ENCODE peak calls at places on chromosome 3, in ten cellular contexts. Y is fibroblast of lung; S is MM.1S; E is colonic mucosa; V is AG10803; A is epithelial cell of esophagus; C is neural progenitor cell; X is A673; Q is CD8-positive, alpha-beta memory T cell; H is cardiac fibroblast. K is an unnamed sample.

GRCh38 chr3:178804606-178805005 is 267.0 kb downstream of the ZMAT3 start:
- DNase-seq in Y (no peak), Q (no peak), C (no peak), S (no peak), H (no peak), V (no peak), X (no peak), A (no peak), E (no peak), K (no peak)

GRCh38 chr3:77814845-77815244 is 774.9 kb downstream of the ROBO2 start:
- DNase-seq in V (no peak), X (no peak), Y (no peak), S (no peak), E (no peak), H (no peak), C (no peak), Q (no peak), A (no peak), K (no peak)

GRCh38 chr3:33932010-33932764 is 133.8 kb downstream of the PDCD6IP start:
- DNase-seq in H (no peak), X (peak), S (no peak), E (no peak), V (no peak), Q (no peak), Y (no peak), C (no peak), A (no peak), K (peak)

GRCh38 chr3:102512734-102513518 is 78.1 kb downstream of the ZPLD1 start:
- DNase-seq in Q (no peak), S (no peak), H (no peak), E (no peak), A (peak), Y (peak), X (peak), C (no peak), V (no peak), K (peak)

GRCh38 chr3:13353936-13354542 is 66.1 kb downstream of the NUP210 start:
- DNase-seq in X (no peak), S (no peak), Q (no peak), H (peak), A (no peak), C (peak), Y (no peak), E (no peak), V (no peak), K (no peak)

GRCh38 chr3:152385761-152386160 is 117.0 kb downstream of the MBNL1 start:
- DNase-seq in A (no peak), Y (peak), V (peak), Q (no peak), X (no peak), E (no peak), C (no peak), S (no peak), H (peak), K (no peak)

GRCh38 chr3:131705558-131706051 is 202.8 kb upstream of the MRPL3 start:
- DNase-seq in Q (no peak), Y (no peak), A (peak), S (no peak), H (peak), V (no peak), C (peak), X (peak), E (no peak), K (peak)

GRCh38 chr3:179513867-179514266 is 48.9 kb upstream of the ACTL6A start:
- DNase-seq in Q (no peak), H (peak), S (no peak), E (no peak), C (no peak), A (peak), Y (no peak), X (no peak), V (no peak), K (peak)

GRCh38 chr3:78905700-78906099 is 862.1 kb downstream of the ROBO1 start:
- DNase-seq in C (no peak), S (no peak), H (no peak), V (no peak), A (no peak), Y (no peak), E (no peak), X (no peak), Q (no peak), K (no peak)

GRCh38 chr3:146374146-146374545 is 95.2 kb downstream of the PLSCR2 start:
- DNase-seq in X (no peak), A (no peak), C (no peak), S (no peak), H (peak), Y (peak), V (peak), E (no peak), Q (no peak), K (peak)

GRCh38 chr3:8103954-8104353 is 397.7 kb upstream of the LMCD1 start:
- DNase-seq in V (no peak), C (no peak), Y (no peak), H (no peak), Q (no peak), A (no peak), X (peak), E (no peak), S (no peak), K (no peak)

GRCh38 chr3:150479370-150479769 is 66.9 kb downstream of the SERP1 start:
- DNase-seq in C (no peak), Y (no peak), S (no peak), A (no peak), Q (no peak), H (no peak), X (no peak), V (no peak), E (no peak), K (no peak)

GRCh38 chr3:100136921-100137320 is 22.6 kb upstream of the FILIP1L start:
- DNase-seq in Q (no peak), Y (peak), V (no peak), X (no peak), C (no peak), S (no peak), E (no peak), H (peak), A (no peak), K (no peak)

GRCh38 chr3:11201246-11202024 is 47.1 kb downstream of the HRH1 start:
- DNase-seq in A (peak), H (peak), E (no peak), C (no peak), S (no peak), V (peak), X (no peak), Y (peak), Q (no peak), K (peak)

GRCh38 chr3:182136008-182136910 is 424.5 kb downstream of the SOX2 start:
- DNase-seq in H (no peak), S (no peak), Y (no peak), A (no peak), X (no peak), Q (no peak), V (no peak), E (no peak), C (no peak), K (no peak)

GRCh38 chr3:119258915-119259314 is 18.2 kb upstream of the B4GALT4 start:
- DNase-seq in E (no peak), Y (no peak), C (no peak), H (no peak), V (no peak), Q (no peak), A (no peak), X (no peak), S (peak), K (no peak)

GRCh38 chr3:75863130-75863529 is 77.8 kb upstream of the ZNF717 start:
- DNase-seq in S (no peak), E (no peak), H (no peak), C (no peak), V (no peak), X (no peak), Y (no peak), Q (no peak), A (no peak), K (no peak)

GRCh38 chr3:50100956-50101845 is 12.5 kb downstream of the RBM5 start:
- DNase-seq in A (no peak), E (no peak), Y (no peak), Q (no peak), C (peak), V (peak), H (peak), S (no peak), X (peak), K (no peak)

GRCh38 chr3:62863648-62864047 is 11.6 kb downstream of the CADPS start:
- DNase-seq in V (no peak), S (no peak), Y (no peak), C (no peak), Q (no peak), A (no peak), E (no peak), X (no peak), H (no peak), K (no peak)

GRCh38 chr3:127566801-127567200 is 23.7 kb downstream of the TPRA1 start:
- DNase-seq in Q (no peak), V (no peak), Y (no peak), C (peak), H (no peak), S (no peak), X (peak), E (no peak), A (no peak), K (no peak)

GRCh38 chr3:124832782-124833709 is 54.1 kb downstream of the ITGB5 start:
- DNase-seq in Y (peak), A (no peak), V (peak), S (no peak), H (peak), E (no peak), C (no peak), X (no peak), Q (no peak), K (peak)

GRCh38 chr3:13167064-13167743 is 94.0 kb upstream of the IQSEC1 start:
- DNase-seq in X (no peak), V (no peak), C (no peak), Q (no peak), Y (no peak), S (no peak), A (no peak), H (no peak), E (no peak), K (no peak)

GRCh38 chr3:35965908-35966307 is 326.6 kb downstream of the ARPP21 start:
- DNase-seq in V (peak), A (peak), E (no peak), Y (peak), C (peak), Q (no peak), X (peak), H (peak), S (peak), K (peak)

GRCh38 chr3:119206611-119207511 is 33.5 kb downstream of the UPK1B start:
- DNase-seq in X (no peak), V (no peak), A (peak), Y (no peak), C (peak), S (peak), E (no peak), Q (no peak), H (no peak), K (peak)

GRCh38 chr3:99473321-99473751 is 165.1 kb upstream of the COL8A1 start:
- DNase-seq in A (peak), H (peak), Y (peak), V (peak), E (no peak), C (no peak), Q (no peak), X (no peak), S (no peak), K (peak)

GRCh38 chr3:71587958-71588357 is 4.4 kb upstream of the FOXP1 start:
- DNase-seq in V (no peak), C (no peak), E (no peak), X (peak), Y (no peak), A (no peak), H (no peak), S (no peak), Q (no peak), K (no peak)

GRCh38 chr3:105615814-105616213 is 249.1 kb downstream of the ALCAM start:
- DNase-seq in V (no peak), Y (no peak), Q (no peak), C (no peak), H (no peak), A (no peak), S (no peak), X (no peak), E (no peak), K (no peak)

GRCh38 chr3:105614288-105615030 is 247.8 kb downstream of the ALCAM start:
- DNase-seq in C (no peak), E (no peak), X (no peak), Y (peak), S (no peak), V (peak), Q (no peak), H (peak), A (no peak), K (no peak)

GRCh38 chr3:105610473-105610872 is 243.8 kb downstream of the ALCAM start:
- DNase-seq in X (no peak), S (no peak), A (no peak), Y (no peak), H (no peak), Q (no peak), C (no peak), V (no peak), E (no peak), K (no peak)

GRCh38 chr3:105611304-105612192 is 244.8 kb downstream of the ALCAM start:
- DNase-seq in C (no peak), H (no peak), Y (no peak), E (peak), V (no peak), X (no peak), Q (no peak), A (peak), S (no peak), K (peak)

GRCh38 chr3:105613120-105613519 is 246.4 kb downstream of the ALCAM start:
- DNase-seq in X (peak), E (no peak), H (no peak), C (peak), A (no peak), Q (no peak), S (no peak), Y (no peak), V (peak), K (no peak)
- H3K4me3 ChIP-seq in X (no peak), E (no peak), H (no peak), C (no peak), A (no peak), Q (no peak), S (no peak), Y (no peak), V (no peak), K (no peak)

DNA sequence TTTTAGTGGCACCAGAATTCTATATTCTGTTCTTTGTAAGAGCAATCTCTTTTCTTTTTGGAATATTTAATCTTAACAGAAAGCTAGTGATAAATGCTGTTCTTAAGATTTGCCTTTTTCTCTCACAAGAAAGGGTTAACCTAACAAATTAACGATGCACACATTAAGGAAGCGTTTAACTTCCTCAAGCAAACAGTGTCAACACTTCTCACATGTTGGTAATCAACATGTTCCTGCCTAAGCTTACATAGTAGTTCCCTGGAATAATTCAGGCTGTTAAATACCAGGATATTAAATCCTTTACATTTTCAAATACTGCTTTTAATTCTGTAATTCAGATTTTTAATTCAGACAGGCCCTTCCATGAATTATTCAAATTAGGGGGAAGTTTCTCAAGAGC is 67.4 kb upstream of the RPL35A start:
- DNase-seq in H (no peak), X (peak), Y (no peak), A (no peak), Q (no peak), S (no peak), V (no peak), C (no peak), E (no peak), K (no peak)
- H3K4me3 ChIP-seq in H (no peak), X (no peak), Y (no peak), A (no peak), Q (no peak), S (no peak), V (no peak), C (no peak), E (no peak), K (no peak)

GRCh38 chr3:171967932-171968678 is 71.3 kb upstream of the FNDC3B start:
- DNase-seq in V (peak), H (peak), Y (peak), X (no peak), Q (no peak), C (no peak), S (no peak), E (no peak), A (no peak), K (no peak)

GRCh38 chr3:171967137-171967783 is 72.1 kb upstream of the FNDC3B start:
- DNase-seq in A (peak), V (peak), C (no peak), S (no peak), H (peak), Y (peak), X (no peak), Q (no peak), E (no peak), K (peak)

GRCh38 chr3:171966533-171967136 is 72.7 kb upstream of the FNDC3B start:
- DNase-seq in C (no peak), E (no peak), H (no peak), Y (no peak), X (no peak), A (no peak), Q (no peak), S (no peak), V (peak), K (no peak)

GRCh38 chr3:171963546-171963945 is 75.8 kb upstream of the FNDC3B start:
- DNase-seq in Y (no peak), H (no peak), X (no peak), Q (no peak), S (no peak), C (no peak), V (no peak), E (no peak), A (no peak), K (no peak)

GRCh38 chr3:171965088-171965712 is 74.2 kb upstream of the FNDC3B start:
- DNase-seq in E (no peak), X (no peak), S (no peak), A (no peak), C (no peak), Y (no peak), V (no peak), H (peak), Q (no peak), K (no peak)
- H3K4me3 ChIP-seq in E (no peak), X (no peak), S (no peak), A (no peak), C (no peak), Y (no peak), V (no peak), H (no peak), Q (no peak), K (no peak)

GRCh38 chr3:9946112-9947024 is 5.8 kb downstream of the PRRT3 start:
- DNase-seq in X (peak), Q (peak), A (peak), V (peak), Y (peak), H (peak), C (peak), E (peak), S (no peak), K (peak)
- H3K4me3 ChIP-seq in X (peak), Q (peak), A (peak), V (peak), Y (peak), H (peak), C (peak), E (peak), S (no peak), K (peak)

DNA sequence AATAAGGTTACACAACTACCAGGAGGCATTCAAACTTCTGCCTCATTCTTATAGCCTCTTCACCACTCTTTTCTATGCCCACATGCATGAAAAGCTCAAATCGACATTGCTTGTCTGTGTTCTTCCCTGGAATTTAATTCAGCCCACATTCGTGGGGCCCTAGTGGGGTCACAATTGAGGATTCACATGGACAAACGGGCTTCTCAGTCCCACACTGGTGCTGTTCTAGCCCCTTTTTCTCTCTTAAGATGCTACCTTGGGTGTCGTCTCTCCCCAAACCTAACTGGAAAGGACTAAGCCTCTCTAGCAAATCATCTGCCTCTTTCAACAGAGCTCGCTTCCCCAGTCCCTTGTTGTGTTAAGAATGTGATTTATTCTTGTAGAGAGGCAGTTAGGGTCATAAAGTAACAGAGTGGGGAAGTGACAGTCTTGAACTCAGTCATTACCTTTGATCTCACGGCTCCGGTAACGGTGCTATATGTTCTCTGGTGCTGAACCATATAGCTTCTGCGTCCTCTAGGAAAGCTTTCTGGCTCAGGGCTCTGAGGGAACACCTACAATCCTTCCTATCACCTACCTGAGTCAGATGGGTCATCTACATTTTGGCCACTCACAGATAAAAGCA is 4.9 kb downstream of the LPP start:
- DNase-seq in S (no peak), Q (no peak), Y (no peak), C (no peak), A (no peak), E (no peak), V (no peak), H (no peak), X (no peak), K (no peak)
- H3K4me3 ChIP-seq in S (no peak), Q (no peak), Y (no peak), C (no peak), A (no peak), E (no peak), V (no peak), H (no peak), X (no peak), K (no peak)

DNA sequence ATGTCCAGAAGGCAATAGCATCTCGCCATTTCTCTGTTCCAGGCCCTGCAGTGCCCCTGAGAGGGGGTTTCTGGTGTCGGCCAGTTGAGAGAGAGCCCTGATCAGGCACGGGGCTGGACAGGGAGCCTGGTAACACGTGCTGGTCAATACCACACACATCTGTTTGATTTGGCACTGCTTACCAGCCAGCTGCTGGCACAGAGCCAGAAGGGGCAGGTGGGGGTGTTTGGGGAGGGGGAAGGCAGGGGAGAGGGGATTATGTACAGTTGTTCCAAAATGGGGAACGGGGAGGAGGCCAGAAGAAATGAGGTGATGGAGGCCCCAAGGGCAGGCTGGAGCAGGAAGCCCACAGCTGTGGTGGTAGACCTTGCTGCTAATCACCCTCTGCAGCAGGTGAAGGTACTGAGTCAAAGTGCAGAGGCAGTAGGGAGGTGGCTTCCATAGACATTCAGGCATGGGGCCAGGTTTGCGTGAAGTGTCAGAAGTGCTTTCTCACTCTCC is 153.5 kb upstream of the LPP start:
- DNase-seq in C (no peak), V (no peak), S (no peak), H (no peak), E (peak), X (no peak), A (no peak), Y (no peak), Q (no peak), K (no peak)
- H3K4me3 ChIP-seq in C (no peak), V (no peak), S (no peak), H (no peak), E (no peak), X (no peak), A (no peak), Y (no peak), Q (no peak), K (no peak)

DNA sequence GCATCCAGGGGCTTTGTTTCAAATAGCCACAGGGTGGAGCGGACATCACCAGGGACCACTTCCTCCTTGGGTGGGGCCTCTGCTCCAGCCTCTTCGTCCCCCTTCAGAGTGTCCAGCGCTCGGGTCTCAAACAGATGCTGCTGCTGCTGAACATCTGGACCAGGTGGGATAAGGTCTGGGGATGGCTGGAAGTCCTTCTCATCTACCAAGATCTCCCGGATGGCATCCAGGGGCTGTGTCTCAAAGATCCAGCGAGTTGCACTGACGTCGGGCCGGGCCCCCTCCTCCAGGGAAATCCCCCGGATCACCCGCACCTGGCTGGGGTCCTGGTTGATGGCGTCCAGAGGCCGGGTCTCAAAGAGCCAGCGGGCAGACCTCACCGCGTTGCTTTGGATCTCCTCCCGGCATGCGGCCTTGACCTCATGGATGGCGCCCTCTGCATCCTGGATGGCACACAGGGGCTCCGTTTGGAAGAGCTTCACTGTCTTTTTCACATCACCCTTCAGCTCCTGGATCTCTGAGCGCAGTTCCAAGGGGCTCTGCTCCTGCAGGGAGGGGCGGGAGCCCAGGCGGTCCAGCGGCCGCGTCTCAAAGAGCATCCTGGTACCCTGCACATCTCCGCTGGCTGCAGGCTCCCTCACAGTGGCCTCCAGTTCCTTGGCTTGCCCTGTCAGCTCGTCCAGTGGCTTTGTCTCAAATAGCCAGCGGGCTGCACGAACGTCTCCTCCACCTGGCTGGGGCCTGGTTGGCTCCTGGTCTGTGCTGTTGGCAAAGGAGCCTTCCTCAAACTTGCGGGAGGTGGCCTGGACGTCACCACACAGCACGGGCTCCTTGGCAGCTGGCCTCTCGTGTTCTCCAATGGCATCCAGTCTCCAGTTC is 3.9 kb downstream of the XIRP1 start:
- DNase-seq in V (no peak), C (no peak), Y (no peak), A (no peak), H (no peak), Q (no peak), X (no peak), S (no peak), E (no peak), K (no peak)
- H3K4me3 ChIP-seq in V (no peak), C (no peak), Y (no peak), A (no peak), H (no peak), Q (no peak), X (no peak), S (no peak), E (no peak), K (no peak)